ENCODE peak calls at places on chromosomes 16 and 17, in ten cellular contexts. F is ascending aorta; Q is esophagus muscularis mucosa; H is BJ; E is fibroblast of mammary gland; S is dorsolateral prefrontal cortex; D is effector memory CD4-positive, alpha-beta T cell; O is heart left ventricle; C is OCI-LY7; Z is neural progenitor cell. A is an unnamed sample.

GRCh38 chr17:4144411-4144747 is 1.4 kb downstream of the CYB5D2 start:
- DNase-seq in F (no peak), Q (no peak), H (no peak), E (no peak), S (no peak), D (no peak), O (no peak), C (no peak), Z (no peak), A (no peak)

GRCh38 chr17:44898768-44899073 is 524 bp downstream of the EFTUD2 start:
- DNase-seq in F (no peak), Q (no peak), H (no peak), E (peak; percentile 57), S (no peak), D (no peak), O (no peak), C (no peak), Z (no peak), A (no peak)

GRCh38 chr17:78442648-78443128 is 64.2 kb downstream of the PGS1 start:
- DNase-seq in F (peak; percentile 79), Q (peak; percentile 94), H (no peak), E (peak; percentile 46), S (no peak), D (no peak), O (peak; percentile 80), C (no peak), Z (no peak), A (no peak)

GRCh38 chr16:75379911-75380847 is 53.1 kb downstream of the CFDP1 start:
- DNase-seq in F (no peak), Q (no peak), H (no peak), E (no peak), S (no peak), D (peak; percentile 24), O (no peak), C (peak; percentile 84), Z (no peak), A (no peak)

GRCh38 chr16:66476328-66477027 is 49.4 kb downstream of the BEAN1 start:
- DNase-seq in F (no peak), Q (no peak), H (no peak), E (no peak), S (no peak), D (peak; percentile 10), O (no peak), C (peak; percentile 78), Z (no peak), A (no peak)

GRCh38 chr17:78263063-78263735 is 31.8 kb downstream of the TMEM235 start:
- DNase-seq in F (no peak), Q (no peak), H (no peak), E (no peak), S (no peak), D (no peak), O (peak; percentile 79), C (no peak), Z (no peak), A (no peak)

GRCh38 chr16:3029499-3030127 is 5.8 kb downstream of the THOC6 start:
- DNase-seq in F (no peak), Q (no peak), H (no peak), E (peak; percentile 36), S (no peak), D (no peak), O (peak; percentile 77), C (no peak), Z (no peak), A (no peak)

GRCh38 chr17:1762906-1763829 is 1.3 kb downstream of the SERPINF1 start:
- DNase-seq in F (no peak), Q (no peak), H (no peak), E (peak; percentile 94), S (no peak), D (no peak), O (no peak), C (no peak), Z (peak; percentile 72), A (peak; percentile 29)

GRCh38 chr16:81003610-81004460 is 2.9 kb downstream of the CMC2 start:
- DNase-seq in F (no peak), Q (no peak), H (no peak), E (peak; percentile 53), S (no peak), D (no peak), O (no peak), C (peak; percentile 6), Z (no peak), A (no peak)

GRCh38 chr17:27996157-27997043 is 46.1 kb upstream of the NLK start:
- DNase-seq in F (no peak), Q (no peak), H (no peak), E (no peak), S (no peak), D (no peak), O (no peak), C (no peak), Z (no peak), A (no peak)

GRCh38 chr16:71672125-71672524 is 46.1 kb downstream of the MARVELD3 start:
- DNase-seq in F (no peak), Q (no peak), H (no peak), E (no peak), S (no peak), D (no peak), O (no peak), C (no peak), Z (peak; percentile 11), A (no peak)

GRCh38 chr16:29226782-29227181 is 179.7 kb downstream of the NPIPB11 start:
- DNase-seq in F (no peak), Q (no peak), H (no peak), E (no peak), S (no peak), D (no peak), O (no peak), C (no peak), Z (no peak), A (no peak)

GRCh38 chr17:78787444-78787843 is 5.4 kb upstream of the CYTH1 start:
- DNase-seq in F (no peak), Q (no peak), H (no peak), E (no peak), S (no peak), D (no peak), O (no peak), C (peak; percentile 72), Z (no peak), A (no peak)

GRCh38 chr17:42679001-42679491 is 2.3 kb upstream of the PLEKHH3 start:
- DNase-seq in F (no peak), Q (no peak), H (no peak), E (peak; percentile 59), S (no peak), D (peak; percentile 41), O (peak; percentile 66), C (peak; percentile 56), Z (peak; percentile 63), A (no peak)
- H3K4me3 ChIP-seq in F (peak overlapping the region; percentile 81), Q (peak overlapping the region; percentile 83), H (peak overlapping the region; percentile 34), E (peak overlapping the region; percentile 29), S (peak overlapping the region; percentile 91), D (peak overlapping the region; percentile 76), O (peak overlapping the region; percentile 97), C (peak overlapping the region; percentile 74), Z (peak overlapping the region; percentile 67), A (peak overlapping the region; percentile 54)

DNA sequence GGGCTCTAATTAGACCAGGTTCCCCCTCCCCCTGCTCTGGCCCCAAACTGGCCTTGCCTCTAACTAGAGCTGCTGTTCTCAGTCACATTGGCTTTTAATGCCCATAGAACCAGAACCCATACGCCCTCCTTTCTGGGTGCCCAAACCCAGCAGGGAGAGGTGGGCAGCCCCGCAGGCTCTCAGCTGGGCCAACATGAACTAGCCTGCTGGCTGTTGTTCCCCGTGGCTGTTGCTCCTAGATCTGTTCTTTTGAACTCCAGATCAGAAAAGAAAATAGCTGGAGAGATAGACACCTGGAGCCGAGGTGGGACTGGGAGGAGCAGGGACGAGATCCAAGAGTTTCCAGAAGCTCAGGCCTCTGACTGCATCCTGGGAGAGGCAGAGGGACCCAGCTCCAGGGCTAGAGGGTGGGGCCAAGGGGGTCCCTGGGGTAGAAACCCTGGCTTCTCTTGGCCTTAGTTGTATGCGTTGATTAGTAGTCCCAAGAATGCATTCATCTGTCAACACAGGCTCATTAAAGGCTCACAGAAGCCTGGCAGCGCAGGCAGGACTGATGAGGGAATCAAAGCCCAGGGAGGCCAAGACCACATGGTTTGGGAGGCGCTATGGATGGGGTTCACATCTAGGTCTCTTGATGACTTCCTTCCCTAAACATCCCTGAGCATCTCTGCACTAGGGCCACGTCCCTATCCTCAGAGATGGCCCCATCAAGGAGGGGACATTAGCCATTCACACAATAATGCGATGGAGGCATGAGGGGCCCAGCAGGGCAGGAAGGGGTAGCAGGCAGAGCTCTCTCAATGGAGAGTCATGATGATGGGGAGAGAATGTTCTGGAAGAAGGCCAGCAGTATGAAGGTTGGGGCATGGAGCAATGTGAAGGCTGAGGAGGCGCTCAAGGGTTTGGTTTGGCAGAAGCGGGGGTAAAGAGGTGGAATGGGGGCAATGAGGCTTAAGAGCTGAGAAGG is 1.3 kb upstream of the CPSF4L start:
- DNase-seq in F (no peak), Q (no peak), H (no peak), E (no peak), S (peak; percentile 35), D (no peak), O (no peak), C (no peak), Z (no peak), A (no peak)
- H3K4me3 ChIP-seq in F (no peak overlapping the region), Q (no peak overlapping the region), H (no peak overlapping the region), E (no peak overlapping the region), S (no peak overlapping the region), D (no peak overlapping the region), O (no peak overlapping the region), C (no peak overlapping the region), Z (no peak overlapping the region), A (no peak overlapping the region)

DNA sequence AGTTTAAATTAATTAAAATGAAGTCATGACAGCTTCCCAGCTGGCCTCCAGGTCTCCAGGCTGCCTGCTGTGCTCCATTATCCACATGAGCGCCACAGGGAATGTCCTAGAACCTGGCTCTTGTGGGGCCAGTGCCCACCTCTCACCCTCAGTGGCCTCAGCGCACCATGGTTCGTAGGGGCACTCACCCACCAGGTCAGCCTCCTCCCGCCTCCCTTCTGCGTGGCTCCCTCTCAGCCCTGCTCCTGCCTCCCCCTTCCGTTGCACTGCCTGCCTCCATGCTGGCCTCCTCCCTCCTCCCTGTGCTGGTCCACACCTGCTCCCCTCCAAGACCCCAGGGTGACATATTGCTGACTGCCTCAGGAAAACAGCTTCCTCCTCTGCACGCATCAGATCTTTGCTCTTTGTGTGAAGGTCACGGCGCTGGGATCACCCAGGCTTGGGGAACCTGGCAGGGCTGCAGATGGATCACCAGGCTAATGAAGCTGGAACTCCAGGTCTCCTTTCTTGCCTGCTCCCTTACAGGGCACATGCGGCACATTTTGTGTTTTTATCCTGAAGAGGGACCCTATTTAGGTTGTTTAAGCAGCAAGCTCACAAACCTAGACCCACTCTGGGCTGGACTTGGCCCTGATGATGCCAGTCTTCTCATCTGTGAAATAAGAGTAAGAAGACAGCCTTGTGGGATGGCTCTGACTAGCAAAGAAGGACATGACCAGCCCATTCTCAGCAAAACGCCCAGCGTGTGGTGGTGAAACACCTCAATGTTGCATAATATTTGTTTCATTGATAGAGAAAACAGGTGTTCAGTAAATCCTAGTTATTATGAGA is 47.9 kb downstream of the IRF8 start:
- DNase-seq in F (no peak), Q (no peak), H (no peak), E (no peak), S (no peak), D (no peak), O (no peak), C (no peak), Z (no peak), A (no peak)
- H3K4me3 ChIP-seq in F (no peak overlapping the region), Q (no peak overlapping the region), H (no peak overlapping the region), E (no peak overlapping the region), S (no peak overlapping the region), D (peak overlapping the region; percentile 60), O (no peak overlapping the region), C (no peak overlapping the region), Z (no peak overlapping the region), A (no peak overlapping the region)

DNA sequence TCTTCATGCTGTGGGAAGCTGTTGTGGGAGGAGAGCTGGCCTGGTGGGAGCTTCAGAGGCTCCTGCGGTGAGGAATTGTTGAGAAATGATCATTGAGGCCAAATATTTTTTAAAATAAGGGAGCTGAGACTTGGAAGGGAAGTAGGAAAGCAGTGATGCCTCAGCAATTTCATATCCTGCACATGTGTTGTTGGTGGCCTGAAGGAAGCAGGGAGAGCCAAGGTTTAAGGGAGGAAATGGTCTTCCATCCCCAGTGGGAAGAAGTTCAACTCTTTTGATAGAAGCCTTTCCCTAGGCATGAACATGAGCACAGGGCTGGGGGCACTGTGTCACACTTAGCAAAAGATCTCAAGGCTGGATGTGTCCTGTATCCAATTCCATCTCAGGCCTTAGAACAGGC is at the start of gene CCL14:
- DNase-seq in F (no peak), Q (no peak), H (no peak), E (no peak), S (no peak), D (no peak), O (no peak), C (no peak), Z (no peak), A (no peak)
- H3K4me3 ChIP-seq in F (peak within 1 kb of the TSS; percentile 19), Q (peak within 1 kb of the TSS; percentile 45), H (no peak within 1 kb of the TSS), E (no peak within 1 kb of the TSS), S (no peak within 1 kb of the TSS), D (no peak within 1 kb of the TSS), O (no peak within 1 kb of the TSS), C (no peak within 1 kb of the TSS), Z (no peak within 1 kb of the TSS), A (no peak within 1 kb of the TSS)

A was measured in neuronal stem cell.